ENCODE peak calls at places on chromosomes 6 and 20, in six cellular contexts. B is neural progenitor cell, H is left ventricle myocardium inferior, E is ovary, V is transverse colon, M is testis. N is an unnamed sample. For H3K4me1, the result is how much of the 10 kb centered on the place peaks cover.

GRCh38 chr20:45254867-45255266 is 503 bp upstream of the SLPI start:
- DNase-seq in M (no peak), B (peak), E (no peak), V (no peak), H (no peak), N (no peak)

GRCh38 chr6:155313602-155314091 is 637 bp downstream of the TFB1M start:
- DNase-seq in E (no peak), V (no peak), B (no peak), M (no peak), H (no peak), N (no peak)

GRCh38 chr6:101392561-101393230 is 812 bp upstream of the GRIK2 start:
- DNase-seq in E (no peak), V (no peak), H (no peak), M (no peak), B (no peak), N (no peak)

GRCh38 chr6:120363429-120363828 is 970.9 kb downstream of the TBC1D32 start:
- DNase-seq in H (no peak), E (no peak), M (no peak), B (peak), V (no peak), N (no peak)

GRCh38 chr6:81962198-81962597 is 209.7 kb upstream of the TENT5A start:
- DNase-seq in V (no peak), B (no peak), M (no peak), E (no peak), H (no peak), N (no peak)

GRCh38 chr20:32439132-32439829 is 81.2 kb downstream of the ASXL1 start:
- DNase-seq in H (no peak), V (peak), M (peak), E (no peak), B (no peak), N (no peak)

GRCh38 chr6:136249336-136249735 is 775 bp downstream of the MTFR2 start:
- DNase-seq in B (peak), E (no peak), H (no peak), V (no peak), M (no peak), N (no peak)

GRCh38 chr6:42012501-42013133 is 37.7 kb upstream of the TAF8 start:
- DNase-seq in B (no peak), M (no peak), H (no peak), E (no peak), V (no peak), N (no peak)

GRCh38 chr6:132202569-132202968 is 198.7 kb downstream of the MOXD1 start:
- DNase-seq in M (no peak), B (no peak), E (no peak), V (no peak), H (no peak), N (no peak)

DNA sequence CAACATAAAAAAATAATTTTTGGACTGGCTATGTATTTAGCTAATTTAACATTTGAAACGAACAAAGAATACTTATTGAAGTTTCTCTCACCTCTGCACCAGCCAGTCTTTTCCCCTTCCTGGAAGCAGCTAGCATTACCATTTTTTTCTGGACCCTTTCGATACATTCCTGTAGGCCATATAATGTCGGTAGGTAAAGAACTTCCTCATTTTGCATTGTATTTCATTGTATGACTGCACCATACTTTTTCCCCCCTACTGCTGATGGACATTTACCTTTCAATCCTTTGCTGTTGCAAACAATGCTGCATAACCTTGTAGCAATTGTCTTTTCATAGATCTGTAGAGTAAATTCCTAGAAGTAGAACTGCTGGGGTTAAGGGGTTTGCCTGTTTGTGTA is 17.6 kb downstream of the CBFA2T2 start:
- DNase-seq in M (no peak), V (no peak), E (no peak), B (no peak), H (no peak), N (no peak)
- H3K4me1 ChIP-seq in M (under half), V (under half), E (under half), B (under half), H (under half), N (under half)

DNA sequence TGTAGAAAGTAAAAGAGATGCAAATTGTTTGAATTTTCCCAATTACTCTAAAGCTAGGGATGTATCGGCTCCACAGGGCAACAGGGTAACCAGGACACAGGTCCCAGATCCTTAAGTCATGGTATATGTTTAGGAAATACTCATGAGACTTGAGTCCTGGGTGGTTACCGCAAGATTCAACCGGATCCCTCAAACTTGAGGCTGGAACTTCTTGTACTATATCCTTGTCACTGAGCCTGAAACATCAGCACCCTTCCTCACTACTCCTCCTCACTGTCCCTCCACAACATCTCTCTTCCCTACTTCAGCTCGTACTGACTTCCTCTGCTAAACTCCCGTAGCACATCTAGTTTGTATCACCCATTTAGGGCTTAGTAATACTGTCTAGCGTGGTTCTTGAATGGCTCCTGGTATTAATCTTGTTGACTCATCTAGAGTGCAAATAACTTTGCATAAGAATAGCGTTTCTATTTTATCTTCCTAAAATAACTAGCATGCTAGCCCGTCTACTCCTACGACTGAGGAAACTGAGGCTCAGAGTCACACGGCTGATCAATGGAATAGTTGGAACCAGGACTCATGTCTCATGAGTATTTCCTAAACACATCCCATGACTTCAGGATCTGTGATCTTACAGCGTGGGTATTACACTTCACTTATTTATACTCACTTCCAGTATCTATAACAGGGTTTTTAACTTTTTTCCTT is 72.1 kb downstream of the FILIP1 start:
- DNase-seq in E (no peak), H (no peak), M (no peak), B (no peak), V (no peak), N (no peak)
- H3K4me1 ChIP-seq in E (under half), H (half or more), M (under half), B (under half), V (under half), N (half or more)

DNA sequence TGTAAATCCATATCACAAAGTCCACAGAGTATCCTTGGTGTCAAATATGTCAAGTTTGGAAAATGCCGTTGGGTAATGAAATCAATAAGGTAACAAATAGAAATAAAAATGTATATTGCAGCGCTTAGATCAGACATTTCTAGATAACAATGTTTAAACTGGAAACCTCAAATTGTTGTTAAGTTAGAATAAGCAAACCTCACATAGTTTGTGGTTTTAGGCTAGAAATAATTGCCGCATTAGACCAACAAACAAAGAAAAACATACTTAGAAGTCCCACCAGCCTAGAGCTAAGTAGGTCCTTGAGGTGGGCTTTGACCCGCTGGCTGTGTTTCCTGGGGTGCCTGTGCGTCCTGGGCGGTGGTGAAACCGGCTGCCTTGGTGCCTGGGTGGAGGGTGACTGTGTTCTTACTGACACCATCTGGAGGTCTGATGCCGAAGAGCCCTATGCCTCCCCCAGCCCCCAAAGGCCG is 71.4 kb downstream of the DACT2 start:
- DNase-seq in B (no peak), M (no peak), E (no peak), H (no peak), V (no peak), N (no peak)
- H3K4me1 ChIP-seq in B (under half), M (under half), E (under half), H (under half), V (under half), N (under half)

GRCh38 chr6:108947114-108947854 is 99.1 kb downstream of the ARMC2 start:
- DNase-seq in V (no peak), B (no peak), M (peak), E (no peak), H (no peak), N (peak)
- H3K4me1 ChIP-seq in V (half or more), B (under half), M (half or more), E (under half), H (half or more), N (half or more)